ENCODE peak calls at places on chromosomes 16 and 17, in eight cellular contexts. G is heart left ventricle, U is H1, L is K562, R is sigmoid colon, F is transverse colon, N is prostate gland, K is ovary. H is an unnamed sample.

GRCh38 chr16:2070576-2071453 is 23.0 kb downstream of the TSC2 start:
- DNase-seq in L (no peak), F (no peak), U (no peak), N (no peak), R (no peak), G (no peak), K (no peak), H (no peak)

GRCh38 chr16:17321824-17322223 is 148.9 kb downstream of the XYLT1 start:
- DNase-seq in F (no peak), L (no peak), N (no peak), G (no peak), U (no peak), R (no peak), K (no peak), H (no peak)

GRCh38 chr16:10077861-10078260 is 104.4 kb downstream of the GRIN2A start:
- DNase-seq in L (no peak), K (no peak), F (no peak), R (no peak), U (no peak), G (no peak), N (no peak), H (no peak)

GRCh38 chr16:66150691-66151090 is 215.8 kb upstream of the CDH5 start:
- DNase-seq in G (no peak), U (no peak), N (no peak), L (no peak), F (peak; percentile 13), K (no peak), R (no peak), H (no peak)

GRCh38 chr17:79979841-79980215 is 55.8 kb downstream of the TBC1D16 start:
- DNase-seq in U (no peak), K (no peak), R (peak; percentile 52), N (no peak), F (no peak), G (no peak), L (no peak), H (no peak)

GRCh38 chr17:66387391-66387981 is 85.1 kb downstream of the PRKCA start:
- DNase-seq in N (no peak), F (no peak), R (no peak), K (no peak), L (no peak), G (no peak), U (no peak), H (no peak)

GRCh38 chr16:12901204-12901596 is 198 bp upstream of the SHISA9 start:
- DNase-seq in F (no peak), U (peak; percentile 80), K (no peak), R (no peak), N (no peak), G (no peak), L (no peak), H (peak; percentile 5)

GRCh38 chr17:44078412-44078811 is 7.9 kb downstream of the G6PC3 start:
- DNase-seq in K (no peak), U (no peak), N (no peak), L (no peak), R (no peak), G (no peak), F (no peak), H (no peak)

GRCh38 chr17:81245024-81245664 is 6.0 kb downstream of the NDUFAF8 start:
- DNase-seq in G (peak; percentile 42), R (no peak), N (no peak), L (no peak), U (no peak), F (no peak), K (no peak), H (no peak)

GRCh38 chr17:1379208-1379929 is 20.7 kb downstream of the YWHAE start:
- DNase-seq in N (no peak), G (no peak), R (no peak), L (no peak), F (no peak), K (no peak), U (no peak), H (no peak)

GRCh38 chr17:3502466-3502865 is 26.7 kb downstream of the ASPA start:
- DNase-seq in K (no peak), L (no peak), F (no peak), G (no peak), N (no peak), U (no peak), R (no peak), H (no peak)

GRCh38 chr17:28499366-28499668 is 6.8 kb upstream of the FOXN1 start:
- DNase-seq in K (no peak), R (no peak), N (no peak), G (peak; percentile 26), L (no peak), U (no peak), F (peak; percentile 77), H (no peak)

GRCh38 chr16:1613240-1613639 is 1.1 kb downstream of the CRAMP1 start:
- DNase-seq in L (no peak), K (no peak), N (no peak), F (no peak), G (no peak), R (no peak), U (no peak), H (no peak)

GRCh38 chr17:42548070-42548837 is 4.5 kb upstream of the HSD17B1 start:
- DNase-seq in R (no peak), U (peak; percentile 97), K (peak; percentile 72), F (peak; percentile 93), G (peak; percentile 78), L (no peak), N (peak; percentile 85), H (peak; percentile 93)
- H3K4me3 ChIP-seq in R (peak overlapping the region; percentile 31), U (peak overlapping the region; percentile 37), K (peak overlapping the region; percentile 20), F (peak overlapping the region; percentile 53), G (peak overlapping the region; percentile 49), L (no peak overlapping the region), N (peak overlapping the region; percentile 24), H (peak overlapping the region; percentile 31)

GRCh38 chr16:28524544-28525179 is 14.1 kb downstream of the NUPR1 start:
- DNase-seq in F (no peak), R (no peak), N (no peak), L (no peak), K (no peak), U (no peak), G (no peak), H (peak; percentile 38)
- TF ChIP-seq POLR2A in F (no peak), R (no peak), N (no peak), L (no peak), K (no peak), U (no peak), G (no peak), H (no peak)

GRCh38 chr16:293043-293775 is 10.2 kb downstream of the PDIA2 start:
- DNase-seq in K (no peak), R (no peak), L (no peak), U (no peak), G (no peak), N (no peak), F (no peak), H (no peak)
- H3K4me1 ChIP-seq in K (no peaks in the 10 kb centered on the region), R (no peaks in the 10 kb centered on the region), L (no peaks in the 10 kb centered on the region), U (no peaks in the 10 kb centered on the region), G (no peaks in the 10 kb centered on the region), N (no peaks in the 10 kb centered on the region), F (no peaks in the 10 kb centered on the region), H (no peaks in the 10 kb centered on the region)

DNA sequence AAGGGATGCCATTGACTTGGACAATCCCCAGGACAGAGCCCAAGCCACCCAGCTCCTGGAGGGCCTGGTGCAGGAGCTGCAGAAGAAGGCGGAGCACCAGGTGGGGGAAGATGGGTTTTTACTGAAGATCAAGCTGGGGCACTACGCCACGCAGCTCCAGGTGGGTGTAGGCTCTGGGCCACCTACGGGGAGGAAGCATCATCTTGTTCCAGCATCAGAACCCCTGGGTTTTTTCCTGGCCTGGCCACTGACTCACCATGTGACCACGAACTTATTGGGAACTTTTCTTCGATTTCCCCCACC is 1.5 kb downstream of the STAT5A start:
- DNase-seq in N (no peak), L (no peak), G (no peak), F (no peak), U (no peak), K (no peak), R (peak; percentile 62), H (no peak)
- H3K4me3 ChIP-seq in N (no peak overlapping the region), L (peak overlapping the region; percentile 88), G (peak overlapping the region; percentile 81), F (peak overlapping the region; percentile 71), U (no peak overlapping the region), K (no peak overlapping the region), R (no peak overlapping the region), H (no peak overlapping the region)

GRCh38 chr17:42918902-42919521 is 18.4 kb downstream of the G6PC1 start:
- DNase-seq in F (no peak), U (no peak), R (no peak), G (no peak), K (no peak), L (peak; percentile 3), N (peak; percentile 19), H (no peak)

GRCh38 chr17:42917236-42917603 is 16.6 kb downstream of the G6PC1 start:
- DNase-seq in N (no peak), F (no peak), U (no peak), R (no peak), K (no peak), G (no peak), L (no peak), H (no peak)

GRCh38 chr17:42908872-42909700 is 8.5 kb downstream of the G6PC1 start:
- DNase-seq in F (no peak), L (no peak), U (no peak), N (no peak), K (no peak), G (no peak), R (no peak), H (peak; percentile 5)

GRCh38 chr17:42913981-42914617 is 13.5 kb downstream of the G6PC1 start:
- DNase-seq in G (no peak), N (no peak), L (no peak), F (no peak), K (no peak), U (no peak), R (no peak), H (no peak)

GRCh38 chr17:42913527-42913926 is 12.9 kb downstream of the G6PC1 start:
- DNase-seq in R (no peak), N (no peak), F (no peak), L (no peak), U (no peak), K (no peak), G (no peak), H (no peak)
- TF ChIP-seq POLR2A in R (no peak), N (no peak), F (no peak), L (no peak), U (no peak), K (no peak), G (no peak), H (no peak)

H was measured in thyroid gland.